ENCODE peak calls at places on chromosomes 5 and 9, in six cellular contexts. J is bronchial epithelial cell, M is glomerular endothelial cell, K is GM12864, S is RPMI7951, C is AG09319. N is an unnamed sample.

GRCh38 chr5:137933491-137933911 is 44.2 kb downstream of the PKD2L2 start:
- DNase-seq in J (no peak), M (no peak), K (no peak), S (no peak), C (no peak), N (peak)

GRCh38 chr5:116229131-116229530 is 144.3 kb downstream of the COMMD10 start:
- DNase-seq in J (no peak), M (no peak), K (no peak), S (no peak), C (no peak), N (no peak)

GRCh38 chr5:61603211-61603908 is 271.3 kb downstream of the ZSWIM6 start:
- DNase-seq in J (no peak), M (no peak), K (no peak), S (peak), C (no peak), N (no peak)

GRCh38 chr5:141734501-141735231 is 52.6 kb upstream of the ARAP3 start:
- DNase-seq in J (peak), M (no peak), K (no peak), S (peak), C (no peak), N (peak)

GRCh38 chr5:142445266-142445665 is 120.4 kb upstream of the SPRY4 start:
- DNase-seq in J (peak), M (no peak), K (no peak), S (peak), C (no peak), N (no peak)

GRCh38 chr5:159906957-159907356 is 9.3 kb upstream of the ADRA1B start:
- DNase-seq in J (no peak), M (no peak), K (no peak), S (no peak), C (no peak), N (no peak)

GRCh38 chr5:107425541-107426031 is 245.2 kb downstream of the EFNA5 start:
- DNase-seq in J (peak), M (peak), K (no peak), S (peak), C (peak), N (peak)

GRCh38 chr9:37508834-37509206 is 23.1 kb downstream of the POLR1E start:
- DNase-seq in J (no peak), M (no peak), K (no peak), S (no peak), C (no peak), N (no peak)

GRCh38 chr9:98312365-98312764 is 56.9 kb upstream of the TBC1D2 start:
- DNase-seq in J (no peak), M (no peak), K (no peak), S (no peak), C (no peak), N (no peak)

GRCh38 chr9:22214497-22215031 is 205.5 kb upstream of the CDKN2B start:
- DNase-seq in J (peak), M (no peak), K (no peak), S (no peak), C (no peak), N (no peak)

GRCh38 chr5:180486636-180487149 is 7.5 kb upstream of the CNOT6 start:
- DNase-seq in J (peak), M (no peak), K (no peak), S (no peak), C (no peak), N (no peak)

GRCh38 chr5:684771-685216 is 8.4 kb downstream of the TPPP start:
- DNase-seq in J (no peak), M (no peak), K (no peak), S (no peak), C (no peak), N (no peak)

GRCh38 chr5:135242496-135243193 is 156.4 kb downstream of the MACROH2A1 start:
- DNase-seq in J (peak), M (no peak), K (no peak), S (peak), C (no peak), N (peak)

GRCh38 chr9:107489144-107489673 is 360 bp downstream of the KLF4 start:
- DNase-seq in J (no peak), M (no peak), K (no peak), S (no peak), C (no peak), N (no peak)

GRCh38 chr9:136259836-136260235 is 14.2 kb upstream of the QSOX2 start:
- DNase-seq in J (no peak), M (no peak), K (no peak), S (no peak), C (no peak), N (no peak)

GRCh38 chr5:61969347-61969746 is 336.7 kb upstream of the KIF2A start:
- DNase-seq in J (peak), M (no peak), K (no peak), S (peak), C (no peak), N (no peak)

GRCh38 chr9:20409321-20410092 is 212.8 kb downstream of the MLLT3 start:
- DNase-seq in J (no peak), M (no peak), K (no peak), S (no peak), C (no peak), N (no peak)

GRCh38 chr5:154038241-154038603 is 488 bp downstream of the FAM114A2 start:
- DNase-seq in J (peak), M (peak), K (peak), S (no peak), C (no peak), N (no peak)

GRCh38 chr5:1737790-1738405 is 61.7 kb downstream of the MRPL36 start:
- DNase-seq in J (peak), M (no peak), K (peak), S (peak), C (no peak), N (no peak)

GRCh38 chr5:129244478-129244877 is 149.9 kb downstream of the ISOC1 start:
- DNase-seq in J (peak), M (no peak), K (no peak), S (no peak), C (no peak), N (no peak)

GRCh38 chr5:67815455-67816391 is 399.8 kb upstream of the PIK3R1 start:
- DNase-seq in J (peak), M (no peak), K (no peak), S (no peak), C (no peak), N (no peak)

GRCh38 chr9:121510766-121511555 is 11.3 kb upstream of the GGTA1 start:
- DNase-seq in J (no peak), M (no peak), K (no peak), S (no peak), C (no peak), N (no peak)

GRCh38 chr9:121888438-121888775 is 204.7 kb downstream of the TTLL11 start:
- DNase-seq in J (no peak), M (no peak), K (no peak), S (peak), C (no peak), N (peak)